ENCODE peak calls at places on chromosomes 6 and 20, in seven cellular contexts. One of them, this sample, is unnamed.

GRCh38 chr20:48064929-48065328 is 279.6 kb upstream of the SULF2 start:
- DNase-seq in NCI-H1417: no peak
- DNase-seq in HuH-7.5: no peak
- DNase-seq in DND-41: no peak
- DNase-seq in stimulated activated CD4-positive, alpha-beta T cell treated with anti-CD3 and anti-CD28 coated beads, Interleukin-1b, Interleukin-23, amount 100 ng/mL, for 1 hour: no peak
- DNase-seq in activated gamma-delta T cell treated with Interleukin-2 at 50 U/mL for 16 hours: no peak
- DNase-seq in stimulated activated CD8-positive, alpha-beta memory T cell treated with anti-CD3 and anti-CD28 coated beads, Interleukin-2, amount 100 ng/mL, for 1 hour: no peak
- DNase-seq in this sample: no peak

GRCh38 chr20:57371363-57371762 is 19.8 kb upstream of the RBM38 start:
- DNase-seq in NCI-H1417: no peak
- DNase-seq in HuH-7.5: no peak
- DNase-seq in DND-41: no peak
- DNase-seq in stimulated activated CD4-positive, alpha-beta T cell treated with anti-CD3 and anti-CD28 coated beads, Interleukin-1b, Interleukin-23, amount 100 ng/mL, for 1 hour: no peak
- DNase-seq in activated gamma-delta T cell treated with Interleukin-2 at 50 U/mL for 16 hours: no peak
- DNase-seq in stimulated activated CD8-positive, alpha-beta memory T cell treated with anti-CD3 and anti-CD28 coated beads, Interleukin-2, amount 100 ng/mL, for 1 hour: no peak
- DNase-seq in this sample: no peak

GRCh38 chr20:11777861-11778570 is 139.7 kb upstream of the BTBD3 start:
- DNase-seq in NCI-H1417: no peak
- DNase-seq in HuH-7.5: no peak
- DNase-seq in DND-41: no peak
- DNase-seq in stimulated activated CD4-positive, alpha-beta T cell treated with anti-CD3 and anti-CD28 coated beads, Interleukin-1b, Interleukin-23, amount 100 ng/mL, for 1 hour: no peak
- DNase-seq in activated gamma-delta T cell treated with Interleukin-2 at 50 U/mL for 16 hours: no peak
- DNase-seq in stimulated activated CD8-positive, alpha-beta memory T cell treated with anti-CD3 and anti-CD28 coated beads, Interleukin-2, amount 100 ng/mL, for 1 hour: no peak
- DNase-seq in this sample: peak

GRCh38 chr6:3438190-3439167 is 18.4 kb downstream of the SLC22A23 start:
- DNase-seq in NCI-H1417: peak
- DNase-seq in HuH-7.5: no peak
- DNase-seq in DND-41: no peak
- DNase-seq in stimulated activated CD4-positive, alpha-beta T cell treated with anti-CD3 and anti-CD28 coated beads, Interleukin-1b, Interleukin-23, amount 100 ng/mL, for 1 hour: no peak
- DNase-seq in activated gamma-delta T cell treated with Interleukin-2 at 50 U/mL for 16 hours: no peak
- DNase-seq in stimulated activated CD8-positive, alpha-beta memory T cell treated with anti-CD3 and anti-CD28 coated beads, Interleukin-2, amount 100 ng/mL, for 1 hour: no peak
- DNase-seq in this sample: peak

GRCh38 chr6:170188571-170189001 is 102.3 kb downstream of the DLL1 start:
- DNase-seq in NCI-H1417: no peak
- DNase-seq in HuH-7.5: no peak
- DNase-seq in DND-41: no peak
- DNase-seq in stimulated activated CD4-positive, alpha-beta T cell treated with anti-CD3 and anti-CD28 coated beads, Interleukin-1b, Interleukin-23, amount 100 ng/mL, for 1 hour: no peak
- DNase-seq in activated gamma-delta T cell treated with Interleukin-2 at 50 U/mL for 16 hours: no peak
- DNase-seq in stimulated activated CD8-positive, alpha-beta memory T cell treated with anti-CD3 and anti-CD28 coated beads, Interleukin-2, amount 100 ng/mL, for 1 hour: no peak
- DNase-seq in this sample: no peak

GRCh38 chr6:119979862-119980261 is 630.3 kb upstream of the MAN1A1 start:
- DNase-seq in NCI-H1417: no peak
- DNase-seq in HuH-7.5: no peak
- DNase-seq in DND-41: no peak
- DNase-seq in stimulated activated CD4-positive, alpha-beta T cell treated with anti-CD3 and anti-CD28 coated beads, Interleukin-1b, Interleukin-23, amount 100 ng/mL, for 1 hour: no peak
- DNase-seq in activated gamma-delta T cell treated with Interleukin-2 at 50 U/mL for 16 hours: no peak
- DNase-seq in stimulated activated CD8-positive, alpha-beta memory T cell treated with anti-CD3 and anti-CD28 coated beads, Interleukin-2, amount 100 ng/mL, for 1 hour: no peak
- DNase-seq in this sample: no peak

GRCh38 chr6:628772-629171 is 28.1 kb downstream of the HUS1B start:
- DNase-seq in NCI-H1417: no peak
- DNase-seq in HuH-7.5: no peak
- DNase-seq in DND-41: no peak
- DNase-seq in stimulated activated CD4-positive, alpha-beta T cell treated with anti-CD3 and anti-CD28 coated beads, Interleukin-1b, Interleukin-23, amount 100 ng/mL, for 1 hour: no peak
- DNase-seq in activated gamma-delta T cell treated with Interleukin-2 at 50 U/mL for 16 hours: no peak
- DNase-seq in stimulated activated CD8-positive, alpha-beta memory T cell treated with anti-CD3 and anti-CD28 coated beads, Interleukin-2, amount 100 ng/mL, for 1 hour: no peak
- DNase-seq in this sample: no peak

GRCh38 chr6:4351506-4351852 is 216.1 kb upstream of the ECI2 start:
- DNase-seq in NCI-H1417: no peak
- DNase-seq in HuH-7.5: no peak
- DNase-seq in DND-41: no peak
- DNase-seq in stimulated activated CD4-positive, alpha-beta T cell treated with anti-CD3 and anti-CD28 coated beads, Interleukin-1b, Interleukin-23, amount 100 ng/mL, for 1 hour: no peak
- DNase-seq in activated gamma-delta T cell treated with Interleukin-2 at 50 U/mL for 16 hours: no peak
- DNase-seq in stimulated activated CD8-positive, alpha-beta memory T cell treated with anti-CD3 and anti-CD28 coated beads, Interleukin-2, amount 100 ng/mL, for 1 hour: no peak
- DNase-seq in this sample: no peak

GRCh38 chr20:20568604-20569205 is 143.7 kb downstream of the RALGAPA2 start:
- DNase-seq in NCI-H1417: peak
- DNase-seq in HuH-7.5: no peak
- DNase-seq in DND-41: peak
- DNase-seq in stimulated activated CD4-positive, alpha-beta T cell treated with anti-CD3 and anti-CD28 coated beads, Interleukin-1b, Interleukin-23, amount 100 ng/mL, for 1 hour: no peak
- DNase-seq in activated gamma-delta T cell treated with Interleukin-2 at 50 U/mL for 16 hours: peak
- DNase-seq in stimulated activated CD8-positive, alpha-beta memory T cell treated with anti-CD3 and anti-CD28 coated beads, Interleukin-2, amount 100 ng/mL, for 1 hour: no peak
- DNase-seq in this sample: peak

GRCh38 chr6:20367716-20368485 is 33.8 kb upstream of the E2F3 start:
- DNase-seq in NCI-H1417: no peak
- DNase-seq in HuH-7.5: no peak
- DNase-seq in DND-41: no peak
- DNase-seq in stimulated activated CD4-positive, alpha-beta T cell treated with anti-CD3 and anti-CD28 coated beads, Interleukin-1b, Interleukin-23, amount 100 ng/mL, for 1 hour: no peak
- DNase-seq in activated gamma-delta T cell treated with Interleukin-2 at 50 U/mL for 16 hours: no peak
- DNase-seq in stimulated activated CD8-positive, alpha-beta memory T cell treated with anti-CD3 and anti-CD28 coated beads, Interleukin-2, amount 100 ng/mL, for 1 hour: no peak
- DNase-seq in this sample: no peak

GRCh38 chr6:53103993-53104675 is 38.9 kb downstream of the FBXO9 start:
- DNase-seq in NCI-H1417: no peak
- DNase-seq in HuH-7.5: no peak
- DNase-seq in DND-41: no peak
- DNase-seq in stimulated activated CD4-positive, alpha-beta T cell treated with anti-CD3 and anti-CD28 coated beads, Interleukin-1b, Interleukin-23, amount 100 ng/mL, for 1 hour: no peak
- DNase-seq in activated gamma-delta T cell treated with Interleukin-2 at 50 U/mL for 16 hours: no peak
- DNase-seq in stimulated activated CD8-positive, alpha-beta memory T cell treated with anti-CD3 and anti-CD28 coated beads, Interleukin-2, amount 100 ng/mL, for 1 hour: no peak
- DNase-seq in this sample: peak

GRCh38 chr20:58028123-58028522 is 200.3 kb downstream of the ANKRD60 start:
- DNase-seq in NCI-H1417: no peak
- DNase-seq in HuH-7.5: no peak
- DNase-seq in DND-41: no peak
- DNase-seq in stimulated activated CD4-positive, alpha-beta T cell treated with anti-CD3 and anti-CD28 coated beads, Interleukin-1b, Interleukin-23, amount 100 ng/mL, for 1 hour: no peak
- DNase-seq in activated gamma-delta T cell treated with Interleukin-2 at 50 U/mL for 16 hours: no peak
- DNase-seq in stimulated activated CD8-positive, alpha-beta memory T cell treated with anti-CD3 and anti-CD28 coated beads, Interleukin-2, amount 100 ng/mL, for 1 hour: no peak
- DNase-seq in this sample: no peak

GRCh38 chr20:951384-952169 is 35.4 kb upstream of the ANGPT4 start:
- DNase-seq in NCI-H1417: no peak
- DNase-seq in HuH-7.5: no peak
- DNase-seq in DND-41: no peak
- DNase-seq in stimulated activated CD4-positive, alpha-beta T cell treated with anti-CD3 and anti-CD28 coated beads, Interleukin-1b, Interleukin-23, amount 100 ng/mL, for 1 hour: no peak
- DNase-seq in activated gamma-delta T cell treated with Interleukin-2 at 50 U/mL for 16 hours: no peak
- DNase-seq in stimulated activated CD8-positive, alpha-beta memory T cell treated with anti-CD3 and anti-CD28 coated beads, Interleukin-2, amount 100 ng/mL, for 1 hour: no peak
- DNase-seq in this sample: no peak

GRCh38 chr6:2797564-2798014 is 32.4 kb downstream of the WRNIP1 start:
- DNase-seq in NCI-H1417: no peak
- DNase-seq in HuH-7.5: no peak
- DNase-seq in DND-41: no peak
- DNase-seq in stimulated activated CD4-positive, alpha-beta T cell treated with anti-CD3 and anti-CD28 coated beads, Interleukin-1b, Interleukin-23, amount 100 ng/mL, for 1 hour: no peak
- DNase-seq in activated gamma-delta T cell treated with Interleukin-2 at 50 U/mL for 16 hours: no peak
- DNase-seq in stimulated activated CD8-positive, alpha-beta memory T cell treated with anti-CD3 and anti-CD28 coated beads, Interleukin-2, amount 100 ng/mL, for 1 hour: no peak
- DNase-seq in this sample: no peak

GRCh38 chr6:20038805-20039204 is 173.5 kb downstream of the MBOAT1 start:
- DNase-seq in NCI-H1417: no peak
- DNase-seq in HuH-7.5: no peak
- DNase-seq in DND-41: no peak
- DNase-seq in stimulated activated CD4-positive, alpha-beta T cell treated with anti-CD3 and anti-CD28 coated beads, Interleukin-1b, Interleukin-23, amount 100 ng/mL, for 1 hour: no peak
- DNase-seq in activated gamma-delta T cell treated with Interleukin-2 at 50 U/mL for 16 hours: no peak
- DNase-seq in stimulated activated CD8-positive, alpha-beta memory T cell treated with anti-CD3 and anti-CD28 coated beads, Interleukin-2, amount 100 ng/mL, for 1 hour: no peak
- DNase-seq in this sample: no peak

GRCh38 chr6:123323419-123324329 is 313.1 kb downstream of the TRDN start:
- DNase-seq in NCI-H1417: no peak
- DNase-seq in HuH-7.5: no peak
- DNase-seq in DND-41: no peak
- DNase-seq in stimulated activated CD4-positive, alpha-beta T cell treated with anti-CD3 and anti-CD28 coated beads, Interleukin-1b, Interleukin-23, amount 100 ng/mL, for 1 hour: no peak
- DNase-seq in activated gamma-delta T cell treated with Interleukin-2 at 50 U/mL for 16 hours: no peak
- DNase-seq in stimulated activated CD8-positive, alpha-beta memory T cell treated with anti-CD3 and anti-CD28 coated beads, Interleukin-2, amount 100 ng/mL, for 1 hour: no peak
- DNase-seq in this sample: peak

GRCh38 chr20:53922901-53923314 is 147.5 kb downstream of the BCAS1 start:
- DNase-seq in NCI-H1417: no peak
- DNase-seq in HuH-7.5: no peak
- DNase-seq in DND-41: no peak
- DNase-seq in stimulated activated CD4-positive, alpha-beta T cell treated with anti-CD3 and anti-CD28 coated beads, Interleukin-1b, Interleukin-23, amount 100 ng/mL, for 1 hour: no peak
- DNase-seq in activated gamma-delta T cell treated with Interleukin-2 at 50 U/mL for 16 hours: no peak
- DNase-seq in stimulated activated CD8-positive, alpha-beta memory T cell treated with anti-CD3 and anti-CD28 coated beads, Interleukin-2, amount 100 ng/mL, for 1 hour: no peak
- DNase-seq in this sample: no peak

GRCh38 chr20:60040471-60041162 is 82.4 kb downstream of the CDH26 start:
- DNase-seq in NCI-H1417: peak
- DNase-seq in HuH-7.5: no peak
- DNase-seq in DND-41: no peak
- DNase-seq in stimulated activated CD4-positive, alpha-beta T cell treated with anti-CD3 and anti-CD28 coated beads, Interleukin-1b, Interleukin-23, amount 100 ng/mL, for 1 hour: no peak
- DNase-seq in activated gamma-delta T cell treated with Interleukin-2 at 50 U/mL for 16 hours: no peak
- DNase-seq in stimulated activated CD8-positive, alpha-beta memory T cell treated with anti-CD3 and anti-CD28 coated beads, Interleukin-2, amount 100 ng/mL, for 1 hour: no peak
- DNase-seq in this sample: no peak

GRCh38 chr6:143677891-143678737 is at the start of gene PHACTR2:
- DNase-seq in NCI-H1417: no peak
- DNase-seq in HuH-7.5: peak
- DNase-seq in DND-41: no peak
- DNase-seq in stimulated activated CD4-positive, alpha-beta T cell treated with anti-CD3 and anti-CD28 coated beads, Interleukin-1b, Interleukin-23, amount 100 ng/mL, for 1 hour: no peak
- DNase-seq in activated gamma-delta T cell treated with Interleukin-2 at 50 U/mL for 16 hours: peak
- DNase-seq in stimulated activated CD8-positive, alpha-beta memory T cell treated with anti-CD3 and anti-CD28 coated beads, Interleukin-2, amount 100 ng/mL, for 1 hour: peak
- DNase-seq in this sample: peak

GRCh38 chr6:56393615-56394612 is 146.5 kb upstream of the COL21A1 start:
- DNase-seq in NCI-H1417: no peak
- DNase-seq in HuH-7.5: no peak
- DNase-seq in DND-41: no peak
- DNase-seq in stimulated activated CD4-positive, alpha-beta T cell treated with anti-CD3 and anti-CD28 coated beads, Interleukin-1b, Interleukin-23, amount 100 ng/mL, for 1 hour: no peak
- DNase-seq in activated gamma-delta T cell treated with Interleukin-2 at 50 U/mL for 16 hours: no peak
- DNase-seq in stimulated activated CD8-positive, alpha-beta memory T cell treated with anti-CD3 and anti-CD28 coated beads, Interleukin-2, amount 100 ng/mL, for 1 hour: no peak
- DNase-seq in this sample: no peak

GRCh38 chr20:38764563-38765355 is 16.5 kb downstream of the ACTR5 start:
- DNase-seq in NCI-H1417: no peak
- DNase-seq in HuH-7.5: no peak
- DNase-seq in DND-41: no peak
- DNase-seq in stimulated activated CD4-positive, alpha-beta T cell treated with anti-CD3 and anti-CD28 coated beads, Interleukin-1b, Interleukin-23, amount 100 ng/mL, for 1 hour: no peak
- DNase-seq in activated gamma-delta T cell treated with Interleukin-2 at 50 U/mL for 16 hours: peak
- DNase-seq in stimulated activated CD8-positive, alpha-beta memory T cell treated with anti-CD3 and anti-CD28 coated beads, Interleukin-2, amount 100 ng/mL, for 1 hour: no peak
- DNase-seq in this sample: no peak